ENCODE peak calls at places on chromosomes 4 and X, in four cellular contexts. N, L, H and O are unnamed samples.

GRCh38 chr4:184536881-184537248 is 62.5 kb upstream of the IRF2 start:
- DNase-seq in N (no peak), H (no peak), L (no peak), O (no peak)

GRCh38 chr4:100988876-100989275 is 358.4 kb downstream of the PPP3CA start:
- DNase-seq in L (no peak), N (no peak), H (no peak), O (no peak)

GRCh38 chrX:64580035-64580434 is 184.8 kb upstream of the MTMR8 start:
- DNase-seq in L (no peak), N (no peak), H (no peak), O (no peak)

GRCh38 chrX:72268601-72269365 is 8.3 kb downstream of the RPS4X start:
- DNase-seq in H (no peak), L (no peak), N (no peak), O (no peak)

GRCh38 chr4:184263910-184264732 is 46.4 kb upstream of the ENPP6 start:
- DNase-seq in L (peak; percentile 81), N (peak; percentile 97), H (peak; percentile 96), O (peak; percentile 96)

GRCh38 chr4:34850983-34851382 is 1393.3 kb downstream of the ARAP2 start:
- DNase-seq in L (no peak), H (no peak), N (no peak), O (no peak)

GRCh38 chr4:107888237-107888636 is 43.1 kb upstream of the CYP2U1 start:
- DNase-seq in N (no peak), H (no peak), L (no peak), O (no peak)

GRCh38 chrX:18973527-18974192 is 10.3 kb downstream of the PHKA2 start:
- DNase-seq in L (no peak), N (no peak), H (no peak), O (no peak)

GRCh38 chr4:179110356-179110755 is 1668.1 kb upstream of the AGA start:
- DNase-seq in L (no peak), N (no peak), H (no peak), O (no peak)

GRCh38 chr4:77074961-77075855 is 581 bp downstream of the CCNI start:
- DNase-seq in L (peak; percentile 76), H (peak; percentile 61), N (peak; percentile 68), O (peak; percentile 97)

GRCh38 chr4:41221850-41222249 is 7.5 kb upstream of the APBB2 start:
- DNase-seq in H (no peak), N (no peak), L (no peak), O (no peak)

GRCh38 chr4:145779319-145779801 is 99.4 kb downstream of the C4orf51 start:
- DNase-seq in L (no peak), N (no peak), H (no peak), O (no peak)

GRCh38 chr4:3291411-3291968 is 1.3 kb upstream of the RGS12 start:
- DNase-seq in L (no peak), H (peak; percentile 81), N (peak; percentile 53), O (no peak)

GRCh38 chrX:154317391-154318000 is 21.9 kb downstream of the TKTL1 start:
- DNase-seq in L (peak; percentile 51), N (no peak), H (no peak), O (peak; percentile 71)

GRCh38 chr4:185421366-185422124 is 4.2 kb downstream of the UFSP2 start:
- DNase-seq in N (no peak), H (no peak), L (no peak), O (no peak)

GRCh38 chr4:26108024-26108423 is 194.0 kb downstream of the SMIM20 start:
- DNase-seq in N (no peak), L (no peak), H (no peak), O (no peak)

GRCh38 chr4:157514711-157515110 is 294.2 kb downstream of the GRIA2 start:
- DNase-seq in H (no peak), N (no peak), L (peak; percentile 20), O (no peak)

GRCh38 chrX:110836982-110837381 is 41.4 kb upstream of the CHRDL1 start:
- DNase-seq in H (no peak), L (peak; percentile 22), N (no peak), O (no peak)

GRCh38 chr4:129438582-129438981 is 342.6 kb downstream of the C4orf33 start:
- DNase-seq in L (peak; percentile 26), H (no peak), N (no peak), O (no peak)

GRCh38 chr4:172989984-172990711 is 178.5 kb upstream of the GALNT7 start:
- DNase-seq in N (no peak), H (no peak), L (no peak), O (no peak)

GRCh38 chr4:36091997-36092396 is 152.3 kb downstream of the ARAP2 start:
- DNase-seq in N (no peak), L (no peak), H (no peak), O (no peak)

GRCh38 chr4:77089880-77090279 is 14.1 kb upstream of the CCNI start:
- DNase-seq in H (no peak), N (no peak), L (no peak), O (no peak)

GRCh38 chr4:40228497-40229365 is 31.9 kb downstream of the RHOH start:
- DNase-seq in L (no peak), N (no peak), H (no peak), O (no peak)

GRCh38 chr4:1503583-1504471 is 97.6 kb upstream of the NKX1-1 start:
- DNase-seq in L (peak; percentile 57), H (peak; percentile 45), N (no peak), O (no peak)

GRCh38 chr4:176839656-176840055 is 46.9 kb upstream of the VEGFC start:
- DNase-seq in H (no peak), L (no peak), N (no peak), O (no peak)

GRCh38 chr4:85587952-85588351 is 113.0 kb downstream of the ARHGAP24 start:
- DNase-seq in H (no peak), L (no peak), N (no peak), O (no peak)

GRCh38 chr4:1760521-1761001 is 32.5 kb upstream of the FGFR3 start:
- DNase-seq in L (peak; percentile 54), N (no peak), H (no peak), O (no peak)

GRCh38 chrX:104522386-104522785 is 43.6 kb upstream of the IL1RAPL2 start:
- DNase-seq in L (no peak), H (no peak), N (no peak), O (no peak)

GRCh38 chrX:56248492-56248891 is 16.3 kb downstream of the KLF8 start:
- DNase-seq in L (peak; percentile 52), N (peak; percentile 55), H (peak; percentile 52), O (no peak)

GRCh38 chr4:74375824-74376426 is 11.0 kb downstream of the EREG start:
- DNase-seq in L (no peak), H (no peak), N (peak; percentile 83), O (no peak)
- H3K27ac ChIP-seq in L (no peak overlapping the region), H (no peak overlapping the region), N (peak overlapping the region; percentile 47), O (no peak overlapping the region)

DNA sequence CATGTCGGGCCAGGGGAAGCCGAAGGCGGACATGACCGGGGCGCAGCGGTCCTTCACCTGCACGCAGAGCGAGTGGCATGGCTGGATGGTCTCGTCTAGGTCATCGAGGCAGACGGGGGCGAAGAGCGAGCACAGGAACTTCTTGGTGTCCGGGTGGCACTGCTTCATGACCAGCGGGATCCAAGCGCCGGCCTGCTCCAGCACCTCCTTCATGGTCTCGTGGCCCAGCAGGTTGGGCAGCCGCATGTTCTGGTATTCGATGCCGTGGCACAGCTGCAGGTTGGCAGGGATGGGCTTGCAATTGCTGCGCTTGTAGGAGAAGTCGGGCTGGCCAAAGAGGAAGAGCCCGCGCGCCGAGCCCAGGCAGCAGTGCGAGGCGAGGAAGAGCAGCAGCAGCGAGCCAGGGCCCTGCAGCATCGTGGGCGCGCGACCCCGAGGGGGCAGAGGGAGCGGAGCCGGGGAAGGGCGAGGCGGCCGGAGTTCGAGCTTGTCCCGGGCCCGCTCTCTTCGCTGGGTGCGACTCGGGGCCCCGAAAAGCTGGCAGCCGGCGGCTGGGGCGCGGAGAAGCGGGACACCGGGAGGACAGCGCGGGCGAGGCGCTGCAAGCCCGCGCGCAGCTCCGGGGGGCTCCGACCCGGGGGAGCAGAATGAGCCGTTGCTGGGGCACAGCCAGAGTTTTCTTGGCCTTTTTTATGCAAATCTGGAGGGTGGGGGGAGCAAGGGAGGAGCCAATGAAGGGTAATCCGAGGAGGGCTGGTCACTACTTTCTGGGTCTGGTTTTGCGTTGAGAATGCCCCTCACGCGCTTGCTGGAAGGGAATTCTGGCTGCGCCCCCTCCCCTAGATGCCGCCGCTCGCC is at the start of gene SFRP2:
- DNase-seq in L (peak; percentile 44), H (no peak), N (no peak), O (peak; percentile 80)
- H3K4me3 ChIP-seq in L (no peak within 1 kb of the TSS), H (peak within 1 kb of the TSS; percentile 78), N (peak within 1 kb of the TSS; percentile 37), O (peak within 1 kb of the TSS; percentile 59)

GRCh38 chrX:17680732-17681413 is 56.4 kb upstream of the SCML1 start:
- DNase-seq in L (no peak), H (no peak), N (no peak), O (no peak)
- TF ChIP-seq POLR2AphosphoS5 in L (no peak), H (no peak), N (no peak), O (no peak)

GRCh38 chrX:70762285-70762684 is 146.2 kb downstream of the TEX11 start:
- DNase-seq in H (no peak), L (no peak), N (no peak), O (no peak)
- H3K27ac ChIP-seq in H (no peak overlapping the region), L (no peak overlapping the region), N (no peak overlapping the region), O (no peak overlapping the region)

GRCh38 chrX:10110984-10111363 is 45.8 kb upstream of the CLCN4 start:
- DNase-seq in H (no peak), L (no peak), N (no peak), O (no peak)
- H3K4me3 ChIP-seq in H (no peak overlapping the region), L (no peak overlapping the region), N (no peak overlapping the region), O (no peak overlapping the region)

GRCh38 chrX:45774961-45775360 is 574.3 kb upstream of the DIPK2B start:
- DNase-seq in L (no peak), N (no peak), H (no peak), O (no peak)

GRCh38 chrX:45771114-45771513 is 570.4 kb upstream of the DIPK2B start:
- DNase-seq in N (peak; percentile 39), L (no peak), H (no peak), O (no peak)

GRCh38 chrX:45769919-45770582 is 569.4 kb upstream of the DIPK2B start:
- DNase-seq in N (peak; percentile 56), L (peak; percentile 9), H (no peak), O (peak; percentile 86)

GRCh38 chrX:45768666-45769065 is 568.0 kb upstream of the DIPK2B start:
- DNase-seq in H (no peak), L (no peak), N (no peak), O (no peak)

GRCh38 chrX:45771560-45772340 is 571.1 kb upstream of the DIPK2B start:
- DNase-seq in L (no peak), N (peak; percentile 47), H (no peak), O (peak; percentile 86)
- TF ChIP-seq POLR2AphosphoS5 in L (no peak), N (no peak), H (no peak), O (peak; percentile 20)

GRCh38 chrX:107728342-107729099 is 47.1 kb downstream of the TSC22D3 start:
- DNase-seq in H (no peak), N (no peak), L (no peak), O (peak; percentile 16)

GRCh38 chrX:107726809-107727534 is 48.6 kb downstream of the TSC22D3 start:
- DNase-seq in N (no peak), L (no peak), H (no peak), O (no peak)

GRCh38 chrX:107724653-107725052 is 50.9 kb downstream of the TSC22D3 start:
- DNase-seq in N (no peak), L (no peak), H (no peak), O (no peak)

GRCh38 chrX:107723501-107723900 is 52.1 kb downstream of the TSC22D3 start:
- DNase-seq in L (no peak), N (no peak), H (no peak), O (peak; percentile 37)

GRCh38 chrX:107725761-107726555 is 49.6 kb downstream of the TSC22D3 start:
- DNase-seq in N (no peak), L (no peak), H (no peak), O (peak; percentile 51)
- H3K27ac ChIP-seq in N (peak overlapping the region; percentile 39), L (no peak overlapping the region), H (peak overlapping the region; percentile 80), O (no peak overlapping the region)

GRCh38 chrX:13570245-13570573 is 808 bp downstream of the EGFL6 start:
- DNase-seq in L (no peak), H (no peak), N (no peak), O (no peak)
- H3K4me3 ChIP-seq in L (no peak overlapping the region), H (peak overlapping the region; percentile 60), N (no peak overlapping the region), O (peak overlapping the region; percentile 51)